ENCODE peak calls at places on chromosomes 1 and 21, in seven cellular contexts. One of them, this sample, is unnamed.

GRCh38 chr1:170530972-170531757 is 801 bp upstream of the GORAB start:
- DNase-seq in NCI-H1092: no peak
- DNase-seq in NCI-H2029: no peak
- DNase-seq in kidney glomerular epithelial cell: no peak
- DNase-seq in D341Med: no peak
- DNase-seq in activated T-cell treated with anti-CD3 and anti-CD28 coated beads, Interleukin-2, amount 50 U/mL, for 72 hours: no peak
- DNase-seq in endothelial cell: no peak
- DNase-seq in this sample: no peak

GRCh38 chr1:74468982-74469603 is 43.3 kb downstream of the LRRC53 start:
- DNase-seq in kidney glomerular epithelial cell: peak
- DNase-seq in activated T-cell treated with anti-CD3 and anti-CD28 coated beads, Interleukin-2, amount 50 U/mL, for 72 hours: no peak
- DNase-seq in endothelial cell: no peak
- DNase-seq in NCI-H1092: peak
- DNase-seq in NCI-H2029: peak
- DNase-seq in D341Med: peak
- DNase-seq in this sample: peak

GRCh38 chr1:155124503-155125463 is 2.9 kb upstream of the EFNA1 start:
- DNase-seq in NCI-H1092: no peak
- DNase-seq in endothelial cell: peak
- DNase-seq in activated T-cell treated with anti-CD3 and anti-CD28 coated beads, Interleukin-2, amount 50 U/mL, for 72 hours: no peak
- DNase-seq in kidney glomerular epithelial cell: peak
- DNase-seq in D341Med: peak
- DNase-seq in NCI-H2029: no peak
- DNase-seq in this sample: no peak

GRCh38 chr1:61043010-61043820 is 39.1 kb upstream of the NFIA start:
- DNase-seq in activated T-cell treated with anti-CD3 and anti-CD28 coated beads, Interleukin-2, amount 50 U/mL, for 72 hours: peak
- DNase-seq in D341Med: peak
- DNase-seq in NCI-H1092: no peak
- DNase-seq in endothelial cell: peak
- DNase-seq in kidney glomerular epithelial cell: no peak
- DNase-seq in NCI-H2029: peak
- DNase-seq in this sample: peak

GRCh38 chr1:51906306-51907078 is 28.0 kb upstream of the NRDC start:
- DNase-seq in NCI-H1092: peak
- DNase-seq in D341Med: no peak
- DNase-seq in endothelial cell: no peak
- DNase-seq in kidney glomerular epithelial cell: peak
- DNase-seq in NCI-H2029: no peak
- DNase-seq in activated T-cell treated with anti-CD3 and anti-CD28 coated beads, Interleukin-2, amount 50 U/mL, for 72 hours: no peak
- DNase-seq in this sample: no peak

GRCh38 chr1:151639466-151639865 is 27.6 kb downstream of the SNX27 start:
- DNase-seq in D341Med: no peak
- DNase-seq in endothelial cell: no peak
- DNase-seq in NCI-H2029: no peak
- DNase-seq in kidney glomerular epithelial cell: peak
- DNase-seq in NCI-H1092: no peak
- DNase-seq in activated T-cell treated with anti-CD3 and anti-CD28 coated beads, Interleukin-2, amount 50 U/mL, for 72 hours: no peak
- DNase-seq in this sample: no peak

GRCh38 chr1:227741166-227741870 is 6.1 kb downstream of the SNAP47 start:
- DNase-seq in kidney glomerular epithelial cell: no peak
- DNase-seq in activated T-cell treated with anti-CD3 and anti-CD28 coated beads, Interleukin-2, amount 50 U/mL, for 72 hours: no peak
- DNase-seq in endothelial cell: no peak
- DNase-seq in NCI-H1092: no peak
- DNase-seq in D341Med: no peak
- DNase-seq in NCI-H2029: no peak
- DNase-seq in this sample: no peak

GRCh38 chr1:92210701-92211100 is 7.0 kb upstream of the C1orf146 start:
- DNase-seq in D341Med: no peak
- DNase-seq in activated T-cell treated with anti-CD3 and anti-CD28 coated beads, Interleukin-2, amount 50 U/mL, for 72 hours: no peak
- DNase-seq in kidney glomerular epithelial cell: no peak
- DNase-seq in endothelial cell: no peak
- DNase-seq in NCI-H1092: no peak
- DNase-seq in NCI-H2029: no peak
- DNase-seq in this sample: no peak

GRCh38 chr1:181062800-181063428 is 25.6 kb upstream of the IER5 start:
- DNase-seq in NCI-H1092: no peak
- DNase-seq in activated T-cell treated with anti-CD3 and anti-CD28 coated beads, Interleukin-2, amount 50 U/mL, for 72 hours: peak
- DNase-seq in endothelial cell: no peak
- DNase-seq in D341Med: no peak
- DNase-seq in NCI-H2029: no peak
- DNase-seq in kidney glomerular epithelial cell: no peak
- DNase-seq in this sample: peak

GRCh38 chr1:10888289-10888688 is 91.8 kb upstream of the CASZ1 start:
- DNase-seq in kidney glomerular epithelial cell: no peak
- DNase-seq in NCI-H1092: no peak
- DNase-seq in NCI-H2029: no peak
- DNase-seq in endothelial cell: peak
- DNase-seq in D341Med: no peak
- DNase-seq in activated T-cell treated with anti-CD3 and anti-CD28 coated beads, Interleukin-2, amount 50 U/mL, for 72 hours: no peak
- DNase-seq in this sample: no peak

GRCh38 chr1:186605762-186606350 is 74.4 kb downstream of the PTGS2 start:
- DNase-seq in kidney glomerular epithelial cell: peak
- DNase-seq in D341Med: peak
- DNase-seq in NCI-H2029: no peak
- DNase-seq in activated T-cell treated with anti-CD3 and anti-CD28 coated beads, Interleukin-2, amount 50 U/mL, for 72 hours: peak
- DNase-seq in NCI-H1092: no peak
- DNase-seq in endothelial cell: peak
- DNase-seq in this sample: peak

GRCh38 chr1:230066466-230067404 is at the start of gene GALNT2:
- DNase-seq in D341Med: peak
- DNase-seq in endothelial cell: peak
- DNase-seq in NCI-H2029: peak
- DNase-seq in kidney glomerular epithelial cell: peak
- DNase-seq in NCI-H1092: peak
- DNase-seq in activated T-cell treated with anti-CD3 and anti-CD28 coated beads, Interleukin-2, amount 50 U/mL, for 72 hours: peak
- DNase-seq in this sample: peak

GRCh38 chr1:94925561-94926364 is 1.1 kb downstream of the CNN3 start:
- DNase-seq in activated T-cell treated with anti-CD3 and anti-CD28 coated beads, Interleukin-2, amount 50 U/mL, for 72 hours: no peak
- DNase-seq in D341Med: peak
- DNase-seq in kidney glomerular epithelial cell: peak
- DNase-seq in endothelial cell: peak
- DNase-seq in NCI-H1092: peak
- DNase-seq in NCI-H2029: peak
- DNase-seq in this sample: peak

GRCh38 chr1:19750101-19750881 is 49.4 kb downstream of the TMCO4 start:
- DNase-seq in D341Med: no peak
- DNase-seq in endothelial cell: no peak
- DNase-seq in kidney glomerular epithelial cell: no peak
- DNase-seq in activated T-cell treated with anti-CD3 and anti-CD28 coated beads, Interleukin-2, amount 50 U/mL, for 72 hours: no peak
- DNase-seq in NCI-H1092: no peak
- DNase-seq in NCI-H2029: no peak
- DNase-seq in this sample: no peak

GRCh38 chr1:2840036-2840809 is 38.7 kb upstream of the TTC34 start:
- DNase-seq in D341Med: no peak
- DNase-seq in NCI-H1092: no peak
- DNase-seq in endothelial cell: peak
- DNase-seq in NCI-H2029: no peak
- DNase-seq in activated T-cell treated with anti-CD3 and anti-CD28 coated beads, Interleukin-2, amount 50 U/mL, for 72 hours: peak
- DNase-seq in kidney glomerular epithelial cell: no peak
- DNase-seq in this sample: no peak

GRCh38 chr1:55965981-55966461 is 613.3 kb downstream of the PLPP3 start:
- DNase-seq in activated T-cell treated with anti-CD3 and anti-CD28 coated beads, Interleukin-2, amount 50 U/mL, for 72 hours: no peak
- DNase-seq in endothelial cell: no peak
- DNase-seq in kidney glomerular epithelial cell: peak
- DNase-seq in NCI-H1092: no peak
- DNase-seq in NCI-H2029: no peak
- DNase-seq in D341Med: no peak
- DNase-seq in this sample: no peak

GRCh38 chr1:151827853-151828252 is 3.7 kb downstream of the RORC start:
- DNase-seq in D341Med: no peak
- DNase-seq in NCI-H2029: no peak
- DNase-seq in activated T-cell treated with anti-CD3 and anti-CD28 coated beads, Interleukin-2, amount 50 U/mL, for 72 hours: no peak
- DNase-seq in endothelial cell: no peak
- DNase-seq in kidney glomerular epithelial cell: no peak
- DNase-seq in NCI-H1092: no peak
- DNase-seq in this sample: no peak

GRCh38 chr21:36893581-36893980 is 72.9 kb downstream of the HLCS start:
- DNase-seq in activated T-cell treated with anti-CD3 and anti-CD28 coated beads, Interleukin-2, amount 50 U/mL, for 72 hours: no peak
- DNase-seq in NCI-H2029: no peak
- DNase-seq in kidney glomerular epithelial cell: no peak
- DNase-seq in D341Med: no peak
- DNase-seq in NCI-H1092: no peak
- DNase-seq in endothelial cell: no peak
- DNase-seq in this sample: no peak

GRCh38 chr1:173122958-173123852 is 72.5 kb upstream of the TNFSF18 start:
- DNase-seq in endothelial cell: peak
- DNase-seq in kidney glomerular epithelial cell: peak
- DNase-seq in activated T-cell treated with anti-CD3 and anti-CD28 coated beads, Interleukin-2, amount 50 U/mL, for 72 hours: no peak
- DNase-seq in D341Med: peak
- DNase-seq in NCI-H2029: no peak
- DNase-seq in NCI-H1092: no peak
- DNase-seq in this sample: no peak

GRCh38 chr1:40930174-40930573 is 49.3 kb upstream of the CTPS1 start:
- DNase-seq in endothelial cell: no peak
- DNase-seq in kidney glomerular epithelial cell: no peak
- DNase-seq in NCI-H1092: no peak
- DNase-seq in NCI-H2029: peak
- DNase-seq in activated T-cell treated with anti-CD3 and anti-CD28 coated beads, Interleukin-2, amount 50 U/mL, for 72 hours: no peak
- DNase-seq in D341Med: no peak
- DNase-seq in this sample: no peak

GRCh38 chr1:21099869-21100131 is 76.9 kb downstream of the EIF4G3 start:
- DNase-seq in activated T-cell treated with anti-CD3 and anti-CD28 coated beads, Interleukin-2, amount 50 U/mL, for 72 hours: no peak
- DNase-seq in NCI-H2029: no peak
- DNase-seq in endothelial cell: no peak
- DNase-seq in kidney glomerular epithelial cell: no peak
- DNase-seq in NCI-H1092: no peak
- DNase-seq in D341Med: no peak
- DNase-seq in this sample: no peak

GRCh38 chr21:33069994-33070811 is at the start of gene OLIG1:
- DNase-seq in D341Med: peak
- DNase-seq in activated T-cell treated with anti-CD3 and anti-CD28 coated beads, Interleukin-2, amount 50 U/mL, for 72 hours: peak
- DNase-seq in NCI-H1092: peak
- DNase-seq in NCI-H2029: peak
- DNase-seq in endothelial cell: peak
- DNase-seq in kidney glomerular epithelial cell: no peak
- DNase-seq in this sample: peak

GRCh38 chr1:248306103-248306502 is 2.9 kb upstream of the OR2T12 start:
- DNase-seq in endothelial cell: no peak
- DNase-seq in kidney glomerular epithelial cell: no peak
- DNase-seq in NCI-H2029: no peak
- DNase-seq in activated T-cell treated with anti-CD3 and anti-CD28 coated beads, Interleukin-2, amount 50 U/mL, for 72 hours: no peak
- DNase-seq in D341Med: peak
- DNase-seq in NCI-H1092: no peak
- DNase-seq in this sample: no peak

GRCh38 chr1:102434421-102434820 is 437.7 kb upstream of the OLFM3 start:
- DNase-seq in NCI-H1092: peak
- DNase-seq in activated T-cell treated with anti-CD3 and anti-CD28 coated beads, Interleukin-2, amount 50 U/mL, for 72 hours: peak
- DNase-seq in kidney glomerular epithelial cell: no peak
- DNase-seq in endothelial cell: peak
- DNase-seq in NCI-H2029: no peak
- DNase-seq in D341Med: peak
- DNase-seq in this sample: peak

GRCh38 chr1:67818725-67819301 is 14.5 kb downstream of the GNG12 start:
- DNase-seq in kidney glomerular epithelial cell: no peak
- DNase-seq in activated T-cell treated with anti-CD3 and anti-CD28 coated beads, Interleukin-2, amount 50 U/mL, for 72 hours: no peak
- DNase-seq in NCI-H2029: no peak
- DNase-seq in D341Med: no peak
- DNase-seq in NCI-H1092: no peak
- DNase-seq in endothelial cell: no peak
- DNase-seq in this sample: no peak

GRCh38 chr1:61591316-61591715 is 133.6 kb downstream of the TM2D1 start:
- DNase-seq in D341Med: no peak
- DNase-seq in activated T-cell treated with anti-CD3 and anti-CD28 coated beads, Interleukin-2, amount 50 U/mL, for 72 hours: no peak
- DNase-seq in NCI-H2029: no peak
- DNase-seq in endothelial cell: no peak
- DNase-seq in kidney glomerular epithelial cell: no peak
- DNase-seq in NCI-H1092: no peak
- DNase-seq in this sample: no peak

GRCh38 chr21:44455524-44456206 is 355 bp downstream of the LRRC3 start:
- DNase-seq in activated T-cell treated with anti-CD3 and anti-CD28 coated beads, Interleukin-2, amount 50 U/mL, for 72 hours: peak
- DNase-seq in D341Med: peak
- DNase-seq in NCI-H2029: no peak
- DNase-seq in endothelial cell: peak
- DNase-seq in NCI-H1092: peak
- DNase-seq in kidney glomerular epithelial cell: no peak
- DNase-seq in this sample: peak

GRCh38 chr21:35217504-35218060 is 168.5 kb upstream of the RUNX1 start:
- DNase-seq in kidney glomerular epithelial cell: peak
- DNase-seq in activated T-cell treated with anti-CD3 and anti-CD28 coated beads, Interleukin-2, amount 50 U/mL, for 72 hours: peak
- DNase-seq in endothelial cell: no peak
- DNase-seq in NCI-H1092: no peak
- DNase-seq in NCI-H2029: peak
- DNase-seq in D341Med: no peak
- DNase-seq in this sample: no peak

GRCh38 chr1:119475866-119476439 is 31.1 kb upstream of the HSD3B1 start:
- DNase-seq in NCI-H2029: peak
- DNase-seq in endothelial cell: peak
- DNase-seq in D341Med: peak
- DNase-seq in kidney glomerular epithelial cell: peak
- DNase-seq in NCI-H1092: peak
- DNase-seq in activated T-cell treated with anti-CD3 and anti-CD28 coated beads, Interleukin-2, amount 50 U/mL, for 72 hours: peak
- DNase-seq in this sample: peak

GRCh38 chr1:87718241-87718950 is 389.7 kb downstream of the LMO4 start:
- DNase-seq in activated T-cell treated with anti-CD3 and anti-CD28 coated beads, Interleukin-2, amount 50 U/mL, for 72 hours: no peak
- DNase-seq in NCI-H1092: no peak
- DNase-seq in NCI-H2029: no peak
- DNase-seq in D341Med: no peak
- DNase-seq in endothelial cell: no peak
- DNase-seq in kidney glomerular epithelial cell: no peak
- DNase-seq in this sample: no peak

GRCh38 chr1:179025125-179025974 is at the start of gene FAM20B:
- DNase-seq in NCI-H2029: peak
- DNase-seq in D341Med: peak
- DNase-seq in endothelial cell: peak
- DNase-seq in kidney glomerular epithelial cell: peak
- DNase-seq in activated T-cell treated with anti-CD3 and anti-CD28 coated beads, Interleukin-2, amount 50 U/mL, for 72 hours: peak
- DNase-seq in NCI-H1092: peak
- DNase-seq in this sample: peak

GRCh38 chr1:236888126-236888525 is 93.0 kb downstream of the MTR start:
- DNase-seq in activated T-cell treated with anti-CD3 and anti-CD28 coated beads, Interleukin-2, amount 50 U/mL, for 72 hours: no peak
- DNase-seq in NCI-H2029: no peak
- DNase-seq in endothelial cell: no peak
- DNase-seq in D341Med: peak
- DNase-seq in NCI-H1092: no peak
- DNase-seq in kidney glomerular epithelial cell: no peak
- DNase-seq in this sample: no peak

GRCh38 chr1:167776151-167776550 is 54.4 kb downstream of the MPZL1 start:
- DNase-seq in D341Med: no peak
- DNase-seq in endothelial cell: no peak
- DNase-seq in activated T-cell treated with anti-CD3 and anti-CD28 coated beads, Interleukin-2, amount 50 U/mL, for 72 hours: no peak
- DNase-seq in NCI-H1092: no peak
- DNase-seq in NCI-H2029: no peak
- DNase-seq in kidney glomerular epithelial cell: no peak
- DNase-seq in this sample: no peak

GRCh38 chr1:98422821-98423220 is 238.7 kb upstream of the SNX7 start:
- DNase-seq in endothelial cell: no peak
- DNase-seq in kidney glomerular epithelial cell: no peak
- DNase-seq in activated T-cell treated with anti-CD3 and anti-CD28 coated beads, Interleukin-2, amount 50 U/mL, for 72 hours: no peak
- DNase-seq in NCI-H1092: no peak
- DNase-seq in D341Med: no peak
- DNase-seq in NCI-H2029: no peak
- DNase-seq in this sample: no peak

GRCh38 chr1:150257624-150258274 is at the start of gene CA14:
- DNase-seq in D341Med: no peak
- DNase-seq in endothelial cell: peak
- DNase-seq in kidney glomerular epithelial cell: no peak
- DNase-seq in activated T-cell treated with anti-CD3 and anti-CD28 coated beads, Interleukin-2, amount 50 U/mL, for 72 hours: no peak
- DNase-seq in NCI-H1092: no peak
- DNase-seq in NCI-H2029: no peak
- DNase-seq in this sample: no peak

GRCh38 chr1:233480198-233480597 is 133.7 kb upstream of the KCNK1 start:
- DNase-seq in activated T-cell treated with anti-CD3 and anti-CD28 coated beads, Interleukin-2, amount 50 U/mL, for 72 hours: no peak
- DNase-seq in NCI-H1092: no peak
- DNase-seq in D341Med: no peak
- DNase-seq in endothelial cell: no peak
- DNase-seq in kidney glomerular epithelial cell: no peak
- DNase-seq in NCI-H2029: no peak
- DNase-seq in this sample: no peak

GRCh38 chr1:36343651-36344394 is 20.4 kb upstream of the EVA1B start:
- DNase-seq in kidney glomerular epithelial cell: no peak
- DNase-seq in activated T-cell treated with anti-CD3 and anti-CD28 coated beads, Interleukin-2, amount 50 U/mL, for 72 hours: no peak
- DNase-seq in NCI-H1092: no peak
- DNase-seq in D341Med: no peak
- DNase-seq in endothelial cell: no peak
- DNase-seq in NCI-H2029: no peak
- DNase-seq in this sample: no peak

GRCh38 chr21:42518216-42518615 is 4.6 kb downstream of the SLC37A1 start:
- DNase-seq in NCI-H2029: no peak
- DNase-seq in activated T-cell treated with anti-CD3 and anti-CD28 coated beads, Interleukin-2, amount 50 U/mL, for 72 hours: no peak
- DNase-seq in D341Med: no peak
- DNase-seq in NCI-H1092: no peak
- DNase-seq in endothelial cell: no peak
- DNase-seq in kidney glomerular epithelial cell: peak
- DNase-seq in this sample: no peak

This sample was measured in GM13977.